ENCODE peak calls at places on chromosomes 5 and 9, in four cellular contexts. D, H, Z and L are unnamed samples.

GRCh38 chr9:20524776-20525175 is 97.5 kb downstream of the MLLT3 start:
- DNase-seq in D (no peak), H (peak; percentile 42), Z (peak; percentile 12), L (no peak)

GRCh38 chr5:109105631-109106267 is 304.0 kb downstream of the PJA2 start:
- DNase-seq in D (peak; percentile 90), H (peak; percentile 82), Z (no peak), L (no peak)

GRCh38 chr9:106885451-106885850 is 22.5 kb downstream of the ZNF462 start:
- DNase-seq in D (peak; percentile 78), H (peak; percentile 93), Z (no peak), L (no peak)

GRCh38 chr9:129398101-129398795 is 220.2 kb upstream of the IER5L start:
- DNase-seq in D (no peak), H (no peak), Z (no peak), L (no peak)

GRCh38 chr9:118643118-118643517 is 726.1 kb downstream of the BRINP1 start:
- DNase-seq in D (peak; percentile 56), H (peak; percentile 65), Z (no peak), L (no peak)

GRCh38 chr9:126218726-126219125 is 107.9 kb upstream of the MVB12B start:
- DNase-seq in D (no peak), H (no peak), Z (no peak), L (no peak)

GRCh38 chr5:132540764-132541163 is 2.6 kb downstream of the IL5 start:
- DNase-seq in D (no peak), H (no peak), Z (no peak), L (no peak)

GRCh38 chr9:110432253-110432652 is 94.6 kb upstream of the TXNDC8 start:
- DNase-seq in D (no peak), H (no peak), Z (no peak), L (no peak)

GRCh38 chr5:52856564-52856963 is 68.8 kb downstream of the ITGA1 start:
- DNase-seq in D (no peak), H (peak; percentile 38), Z (no peak), L (no peak)

GRCh38 chr5:112004867-112005532 is 248.0 kb upstream of the NREP start:
- DNase-seq in D (peak; percentile 85), H (peak; percentile 56), Z (no peak), L (no peak)

GRCh38 chr9:69149321-69149807 is 24.7 kb upstream of the TJP2 start:
- DNase-seq in D (peak; percentile 72), H (peak; percentile 43), Z (no peak), L (no peak)

GRCh38 chr5:153559926-153560325 is 69.5 kb downstream of the GRIA1 start:
- DNase-seq in D (no peak), H (no peak), Z (no peak), L (no peak)

GRCh38 chr5:123125172-123125508 is 36.1 kb downstream of the PRDM6 start:
- DNase-seq in D (peak; percentile 22), H (no peak), Z (no peak), L (no peak)

GRCh38 chr9:118563677-118564076 is 805.6 kb downstream of the BRINP1 start:
- DNase-seq in D (no peak), H (peak; percentile 79), Z (no peak), L (no peak)

GRCh38 chr9:105608685-105609598 is 51.0 kb downstream of the FKTN start:
- DNase-seq in D (peak; percentile 49), H (peak; percentile 65), Z (peak; percentile 48), L (no peak)

GRCh38 chr5:176533894-176534611 is 3.1 kb downstream of the RNF44 start:
- DNase-seq in D (no peak), H (peak; percentile 51), Z (no peak), L (no peak)
- TF ChIP-seq CTCF in D (peak; percentile 5), H (no peak), Z (no peak), L (no peak)

DNA sequence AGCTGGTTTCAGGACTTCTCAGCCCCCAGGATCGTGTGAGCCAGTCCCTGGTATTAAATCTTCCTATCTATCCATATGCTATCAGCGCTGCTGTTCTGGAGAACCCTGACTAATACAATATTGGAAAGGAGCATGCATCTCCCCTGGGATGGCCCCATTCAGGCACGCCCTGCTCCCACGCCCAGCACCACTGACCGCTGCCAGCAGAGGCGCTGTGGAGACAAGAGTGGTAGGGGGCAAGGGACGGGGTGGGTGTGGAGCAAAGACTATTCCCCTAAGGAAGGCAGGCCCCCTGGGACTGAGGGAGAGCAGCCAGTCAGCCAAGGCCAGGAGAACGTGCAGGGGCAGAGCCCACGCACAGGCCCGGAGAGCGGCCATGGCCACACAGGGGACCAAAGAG is 116.0 kb downstream of the VAV2 start:
- DNase-seq in D (no peak), H (no peak), Z (no peak), L (peak; percentile 40)
- TF ChIP-seq CTCF in D (peak; percentile 37), H (peak; percentile 43), Z (peak; percentile 67), L (peak; percentile 52)

GRCh38 chr5:168706655-168707069 is 127.5 kb upstream of the PANK3 start:
- DNase-seq in D (peak; percentile 38), H (peak; percentile 69), Z (peak; percentile 7), L (peak; percentile 38)
- TF ChIP-seq CTCF in D (peak; percentile 76), H (peak; percentile 86), Z (peak; percentile 71), L (peak; percentile 76)

DNA sequence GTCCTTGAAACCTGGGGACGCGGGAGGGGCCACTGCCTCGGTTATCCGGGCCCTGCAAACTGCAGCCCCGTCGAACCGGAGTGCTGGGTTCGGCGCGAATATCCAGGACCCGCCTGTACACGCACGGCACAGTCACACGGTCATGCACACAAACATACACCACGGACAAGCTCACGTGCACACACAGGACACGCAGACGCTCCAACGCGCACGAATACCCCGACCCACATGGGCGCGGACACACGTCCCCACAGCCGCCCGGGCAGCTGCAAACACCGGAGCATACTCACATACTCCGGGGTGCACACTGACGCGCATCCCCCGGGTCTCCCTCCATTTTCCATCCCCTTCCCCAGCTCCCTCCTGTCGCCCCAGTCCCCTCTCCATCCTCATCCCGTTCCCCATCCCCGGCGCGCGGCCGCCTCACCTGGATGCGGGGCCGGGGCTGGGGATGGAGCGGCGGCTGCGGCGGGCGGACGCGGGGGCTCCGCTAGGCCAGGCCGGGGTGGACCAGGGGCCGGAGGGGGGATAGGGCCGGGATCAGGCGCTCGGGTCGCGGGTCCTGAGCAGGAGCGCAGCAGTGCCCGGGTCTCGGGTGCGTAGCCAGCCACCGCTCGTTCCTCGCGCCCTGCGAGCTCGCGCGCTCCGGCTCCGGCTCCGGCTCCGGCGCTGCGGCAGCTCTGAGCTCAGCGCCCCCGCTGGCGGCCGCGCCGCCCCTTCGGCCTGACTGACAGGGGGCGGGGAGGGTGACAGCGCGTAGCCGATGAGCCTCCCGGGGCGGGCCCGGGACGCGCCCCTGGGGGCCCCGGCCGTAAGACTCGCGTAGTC is at the start of the genes EIF4E1B and SNCB:
- DNase-seq in D (peak; percentile 17), H (peak; percentile 63), Z (no peak), L (peak; percentile 53)
- TF ChIP-seq CTCF in D (no peak), H (no peak), Z (no peak), L (no peak)